ENCODE peak calls at places on chromosomes 13 and 19, in six cellular contexts. S, Y, M, V, I and W are unnamed samples.

GRCh38 chr19:2503521-2504109 is 27.7 kb downstream of the GADD45B start:
- DNase-seq in I (no peak), M (peak; percentile 88), Y (peak; percentile 94), S (peak; percentile 47), V (peak; percentile 45), W (no peak)

GRCh38 chr19:41083516-41083915 is 4.7 kb upstream of the CYP2A13 start:
- DNase-seq in Y (no peak), V (no peak), I (no peak), M (no peak), S (peak; percentile 33), W (no peak)

GRCh38 chr13:42041684-42042035 is 6.8 kb upstream of the DGKH start:
- DNase-seq in Y (peak; percentile 97), M (peak; percentile 62), S (peak; percentile 72), I (peak; percentile 24), V (peak; percentile 73), W (no peak)

GRCh38 chr19:55638864-55639359 is 1.9 kb upstream of the ZNF580 start:
- DNase-seq in S (peak; percentile 87), Y (peak; percentile 82), M (peak; percentile 37), V (peak; percentile 38), I (no peak), W (no peak)

GRCh38 chr19:53076984-53077383 is 26.2 kb downstream of the ZNF160 start:
- DNase-seq in I (peak; percentile 35), Y (peak; percentile 73), M (peak; percentile 15), V (peak; percentile 81), S (peak; percentile 28), W (peak; percentile 67)

GRCh38 chr13:33016414-33017409 is at the start of gene KL:
- DNase-seq in Y (peak; percentile 88), I (no peak), V (peak; percentile 51), M (no peak), S (peak; percentile 1), W (peak; percentile 42)

GRCh38 chr19:18097217-18097992 is at the start of gene MAST3:
- DNase-seq in S (peak; percentile 84), V (peak; percentile 86), Y (peak; percentile 100), I (no peak), M (peak; percentile 68), W (peak; percentile 63)

GRCh38 chr19:17079710-17080440 is 4.3 kb downstream of the MYO9B start:
- DNase-seq in Y (peak; percentile 98), I (peak; percentile 54), V (peak; percentile 13), S (peak; percentile 90), M (peak; percentile 98), W (no peak)

GRCh38 chr19:4516939-4517300 is 1.4 kb downstream of the PLIN4 start:
- DNase-seq in Y (no peak), I (no peak), V (no peak), S (no peak), M (no peak), W (no peak)

GRCh38 chr19:55472463-55472862 is 4.0 kb upstream of the ZNF628 start:
- DNase-seq in S (peak; percentile 80), I (no peak), M (peak; percentile 86), V (no peak), Y (peak; percentile 96), W (no peak)

GRCh38 chr13:79398915-79399314 is 7.1 kb downstream of the RBM26 start:
- DNase-seq in M (no peak), V (no peak), Y (no peak), S (no peak), I (no peak), W (no peak)

GRCh38 chr19:43779820-43780219 is 953 bp downstream of the KCNN4 start:
- DNase-seq in V (no peak), I (no peak), Y (peak; percentile 73), S (peak; percentile 55), M (no peak), W (no peak)

GRCh38 chr19:6576869-6577281 is 14.1 kb downstream of the CD70 start:
- DNase-seq in S (peak; percentile 42), I (no peak), Y (no peak), V (no peak), M (no peak), W (no peak)

GRCh38 chr13:87798536-87798935 is 127.4 kb downstream of the SLITRK5 start:
- DNase-seq in I (no peak), V (no peak), S (no peak), M (no peak), Y (no peak), W (no peak)

GRCh38 chr13:113616991-113617749 is 32.6 kb downstream of the TFDP1 start:
- DNase-seq in S (no peak), M (no peak), Y (peak; percentile 76), I (no peak), V (peak; percentile 76), W (no peak)

GRCh38 chr19:45569619-45570421 is 14.8 kb downstream of the OPA3 start:
- DNase-seq in V (peak; percentile 72), I (no peak), S (peak; percentile 76), M (peak; percentile 47), Y (no peak), W (no peak)
- TF ChIP-seq CTCF in V (peak; percentile 86), I (no peak), S (peak; percentile 78), M (peak; percentile 80), Y (peak; percentile 74), W (peak; percentile 52)

GRCh38 chr13:44989941-44990340 is 603 bp downstream of the GPALPP1 start:
- DNase-seq in Y (peak; percentile 68), S (no peak), M (peak; percentile 3), I (no peak), V (peak; percentile 6), W (no peak)

DNA sequence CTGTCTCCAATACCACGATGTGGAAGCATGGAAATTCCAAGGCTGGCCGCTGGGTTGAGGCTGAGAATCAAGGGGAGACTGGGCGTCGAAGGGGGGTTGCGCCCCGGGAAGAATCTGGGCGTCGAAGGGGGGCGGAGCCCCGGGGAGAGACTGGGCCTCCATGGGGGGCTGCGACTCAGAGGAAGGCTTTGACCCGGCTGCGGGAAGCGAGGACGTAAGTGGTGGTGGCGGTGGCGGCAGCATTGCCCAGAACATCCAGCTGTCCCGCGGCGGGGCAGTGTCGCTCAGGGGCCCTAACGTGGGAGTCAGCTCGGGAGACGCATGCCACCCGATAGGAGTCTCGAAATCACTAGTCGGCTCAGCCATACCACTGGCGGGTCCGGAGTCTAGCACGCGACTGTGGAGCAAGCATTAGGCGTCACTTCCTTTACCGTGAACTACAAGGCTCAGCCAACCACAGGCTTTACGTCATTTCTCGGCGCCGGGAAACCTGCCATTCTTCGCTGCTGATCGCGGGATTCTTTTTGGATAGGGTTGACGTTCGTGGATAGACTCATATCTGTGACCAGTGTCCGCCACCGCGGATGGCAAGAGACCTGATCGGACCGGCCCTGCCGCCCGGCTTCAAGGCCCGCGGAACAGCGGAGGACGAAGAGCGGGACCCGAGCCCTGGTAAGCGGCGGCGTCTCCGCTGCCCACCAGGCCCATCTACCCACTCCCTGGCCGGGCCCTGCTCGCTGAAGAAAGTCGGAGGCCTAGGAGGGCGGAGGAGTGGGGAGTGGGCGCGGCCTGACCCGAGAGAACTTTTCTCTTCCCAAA is at the start of the genes GPALPP1 and NUFIP1:
- DNase-seq in M (peak; percentile 92), S (peak; percentile 90), I (peak; percentile 95), Y (peak; percentile 98), V (peak; percentile 99), W (peak; percentile 81)
- TF ChIP-seq CTCF in M (peak; percentile 9), S (no peak), I (no peak), Y (no peak), V (no peak), W (peak; percentile 20)

DNA sequence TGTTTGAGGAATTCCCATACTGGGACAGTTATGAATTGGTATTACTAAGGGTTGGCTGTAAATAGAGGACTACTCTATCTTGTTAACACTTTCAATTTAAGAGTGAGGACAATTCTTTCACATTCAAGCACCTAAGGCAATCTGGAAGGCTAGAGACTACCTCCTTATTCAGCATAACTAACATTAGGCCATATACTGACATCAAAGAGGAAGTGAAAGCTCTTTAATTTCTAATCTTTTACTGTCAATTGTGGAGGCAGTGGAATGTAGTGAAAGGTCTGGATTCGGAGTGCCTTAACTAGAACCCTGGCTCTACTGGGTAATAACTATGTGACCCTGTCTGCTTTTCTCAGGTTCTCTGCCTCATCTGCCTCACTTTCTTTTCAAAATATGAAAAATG is 134.0 kb downstream of the UFM1 start:
- DNase-seq in M (no peak), V (no peak), I (no peak), S (no peak), Y (no peak), W (no peak)
- TF ChIP-seq CTCF in M (no peak), V (no peak), I (no peak), S (no peak), Y (no peak), W (no peak)

DNA sequence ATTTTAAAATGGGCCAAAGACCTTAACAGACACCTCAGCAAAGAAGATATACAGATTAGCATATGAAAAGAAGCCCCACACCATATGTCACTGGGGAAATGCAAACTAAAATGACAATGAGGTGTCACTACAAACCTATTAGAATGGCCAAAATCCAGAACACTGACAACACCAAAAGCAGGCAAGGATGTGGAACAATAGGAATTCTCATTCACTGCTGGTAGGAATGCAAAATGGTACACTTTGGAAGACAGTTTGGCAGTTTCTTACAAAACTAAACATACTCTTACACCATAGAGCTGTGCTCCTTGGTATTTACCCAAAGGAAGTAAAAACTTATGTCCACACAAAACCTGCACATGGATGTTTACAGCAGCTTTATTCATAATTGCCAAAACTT is 23.1 kb downstream of the ELF1 start:
- DNase-seq in S (no peak), V (no peak), I (no peak), Y (no peak), M (no peak), W (no peak)
- TF ChIP-seq CTCF in S (no peak), V (no peak), I (no peak), Y (no peak), M (no peak), W (no peak)

DNA sequence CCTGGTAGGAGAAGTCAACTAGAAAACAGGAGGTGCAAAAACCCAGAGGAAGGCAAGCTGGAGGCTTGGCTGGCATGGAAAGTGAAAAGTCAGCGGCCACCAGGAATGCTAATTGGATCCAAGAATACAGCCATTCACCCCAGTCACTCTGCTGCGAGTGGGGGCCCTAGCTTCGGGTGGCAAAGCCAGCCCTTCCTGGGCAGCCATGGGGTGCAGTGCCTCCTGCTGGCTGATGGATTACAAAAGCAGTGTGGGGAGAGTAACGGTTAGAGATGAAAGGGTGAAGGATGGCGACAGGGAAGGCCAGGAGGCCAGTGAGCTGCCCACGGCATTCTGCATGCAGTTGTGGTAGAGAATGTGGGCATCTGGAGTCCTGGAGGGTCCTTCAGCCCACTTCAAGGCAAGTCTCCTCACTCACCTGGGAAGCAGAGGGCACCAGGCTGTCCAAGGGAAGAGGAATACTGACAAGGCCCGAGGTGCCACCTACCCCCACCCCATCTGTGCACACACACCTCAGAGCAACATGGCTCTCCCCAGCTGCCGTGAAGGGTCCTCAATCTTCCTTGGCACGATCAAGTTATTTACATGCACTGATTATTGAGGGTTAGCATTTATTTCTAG is 20.3 kb upstream of the EPHX3 start:
- DNase-seq in I (no peak), V (no peak), M (peak; percentile 76), Y (peak; percentile 96), S (peak; percentile 33), W (no peak)
- TF ChIP-seq CTCF in I (no peak), V (peak; percentile 60), M (peak; percentile 51), Y (peak; percentile 92), S (peak; percentile 32), W (peak; percentile 14)